ENCODE peak calls at places on chromosomes 16 and 17, in five cellular contexts. D is K562, E is GM12878, B is HepG2, J is H1. O is an unnamed sample.

GRCh38 chr17:61729690-61730268 is 133.5 kb downstream of the BRIP1 start:
- DNase-seq in D (no peak), E (no peak), B (no peak), J (no peak), O (no peak)

GRCh38 chr16:49857423-49858181 is 1.7 kb upstream of the ZNF423 start:
- DNase-seq in D (peak; percentile 83), E (no peak), B (peak; percentile 32), J (peak; percentile 89), O (peak; percentile 85)

GRCh38 chr16:72961115-72961832 is 86.7 kb downstream of the ZFHX3 start:
- DNase-seq in D (peak; percentile 27), E (no peak), B (no peak), J (no peak), O (no peak)

GRCh38 chr17:54860617-54861468 is 39.8 kb upstream of the TOM1L1 start:
- DNase-seq in D (peak; percentile 79), E (no peak), B (no peak), J (no peak), O (no peak)

GRCh38 chr17:65022751-65023421 is 33.7 kb downstream of the GNA13 start:
- DNase-seq in D (no peak), E (peak; percentile 96), B (peak; percentile 15), J (no peak), O (no peak)

GRCh38 chr16:2836646-2837508 is 6.8 kb downstream of the ZG16B start:
- DNase-seq in D (no peak), E (no peak), B (no peak), J (no peak), O (no peak)

GRCh38 chr16:4354512-4355409 is 3.6 kb upstream of the PAM16 start:
- DNase-seq in D (no peak), E (no peak), B (no peak), J (no peak), O (no peak)

GRCh38 chr16:4692460-4693295 is 684 bp upstream of the NUDT16L1 start:
- DNase-seq in D (peak; percentile 48), E (no peak), B (no peak), J (no peak), O (no peak)

GRCh38 chr16:81293909-81294802 is 20.6 kb upstream of the GAN start:
- DNase-seq in D (no peak), E (no peak), B (no peak), J (no peak), O (no peak)

GRCh38 chr16:75695708-75696107 is 5.6 kb downstream of the DUXB start:
- DNase-seq in D (peak; percentile 58), E (no peak), B (peak; percentile 46), J (no peak), O (no peak)

GRCh38 chr17:81517339-81518112 is 4.9 kb upstream of the ACTG1 start:
- DNase-seq in D (no peak), E (peak; percentile 82), B (no peak), J (peak; percentile 56), O (no peak)

GRCh38 chr17:41064301-41064700 is 1.4 kb downstream of the KRTAP2-4 start:
- DNase-seq in D (no peak), E (no peak), B (no peak), J (no peak), O (no peak)

GRCh38 chr16:4696905-4697866 is 3.8 kb downstream of the NUDT16L1 start:
- DNase-seq in D (no peak), E (no peak), B (no peak), J (no peak), O (no peak)

GRCh38 chr17:39996789-39997188 is 16.2 kb downstream of the PSMD3 start:
- DNase-seq in D (peak; percentile 53), E (no peak), B (no peak), J (no peak), O (no peak)

GRCh38 chr17:79832211-79833109 is 6.8 kb downstream of the CBX4 start:
- DNase-seq in D (peak; percentile 64), E (no peak), B (peak; percentile 85), J (peak; percentile 74), O (peak; percentile 58)

GRCh38 chr16:89107209-89107582 is 13.5 kb downstream of the ACSF3 start:
- DNase-seq in D (no peak), E (no peak), B (no peak), J (no peak), O (no peak)

GRCh38 chr17:27352481-27353460 is 58.9 kb downstream of the WSB1 start:
- DNase-seq in D (no peak), E (no peak), B (no peak), J (no peak), O (no peak)

GRCh38 chr17:48389903-48390302 is 40.1 kb downstream of the SKAP1 start:
- DNase-seq in D (no peak), E (no peak), B (no peak), J (no peak), O (no peak)

GRCh38 chr16:78955206-78955605 is 645.3 kb downstream of the MAF start:
- DNase-seq in D (no peak), E (no peak), B (no peak), J (no peak), O (no peak)

GRCh38 chr16:78950768-78951167 is 649.8 kb downstream of the MAF start:
- DNase-seq in D (no peak), E (no peak), B (no peak), J (no peak), O (no peak)

GRCh38 chr16:78957328-78958100 is 643.0 kb downstream of the MAF start:
- DNase-seq in D (no peak), E (no peak), B (no peak), J (no peak), O (no peak)

GRCh38 chr16:78952630-78953029 is 647.9 kb downstream of the MAF start:
- DNase-seq in D (no peak), E (no peak), B (no peak), J (no peak), O (no peak)

DNA sequence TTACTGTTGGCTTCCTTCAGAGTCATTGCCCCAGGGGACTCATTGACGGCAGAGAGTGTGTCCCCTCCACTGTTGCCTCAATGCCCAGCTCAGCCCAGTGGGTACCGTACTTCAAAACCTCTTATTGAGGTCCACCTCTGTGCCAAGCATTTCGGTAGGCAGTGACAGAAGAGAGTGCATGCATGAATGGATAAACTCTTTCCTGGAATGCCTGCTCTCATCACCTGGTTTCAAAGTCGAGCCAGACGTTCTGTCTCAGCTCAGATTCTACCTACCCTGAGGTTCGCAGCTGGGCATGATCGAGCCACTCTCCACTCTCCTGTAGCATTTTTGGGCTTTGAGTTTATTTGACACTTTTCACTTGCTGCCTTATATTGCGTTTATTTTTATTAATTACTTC is 647.0 kb downstream of the MAF start:
- DNase-seq in D (no peak), E (no peak), B (no peak), J (no peak), O (no peak)
- TF ChIP-seq ATF2 in D (no peak), E (no peak), B (no peak), J (no peak), O (no peak)

GRCh38 chr17:73954981-73955380 is 248.5 kb upstream of the RPL38 start:
- DNase-seq in D (no peak), E (no peak), B (no peak), J (no peak), O (no peak)

GRCh38 chr17:73952136-73952497 is 251.4 kb upstream of the RPL38 start:
- DNase-seq in D (no peak), E (no peak), B (no peak), J (no peak), O (no peak)

GRCh38 chr17:73950515-73950914 is 253.0 kb upstream of the RPL38 start:
- DNase-seq in D (peak; percentile 27), E (no peak), B (peak; percentile 21), J (no peak), O (no peak)

GRCh38 chr17:73953206-73954033 is 250.1 kb upstream of the RPL38 start:
- DNase-seq in D (no peak), E (no peak), B (no peak), J (no peak), O (no peak)

GRCh38 chr17:73952498-73953205 is 250.8 kb upstream of the RPL38 start:
- DNase-seq in D (peak; percentile 58), E (no peak), B (no peak), J (peak; percentile 73), O (peak; percentile 65)
- TF ChIP-seq CTCF in D (peak; percentile 12), E (peak; percentile 24), B (peak; percentile 63), J (peak; percentile 57), O (peak; percentile 28)

GRCh38 chr17:3965123-3965800 is 1.0 kb upstream of the ATP2A3 start:
- DNase-seq in D (peak; percentile 66), E (peak; percentile 33), B (no peak), J (peak; percentile 80), O (peak; percentile 78)

GRCh38 chr17:3962217-3963069 is 1.8 kb downstream of the ATP2A3 start:
- DNase-seq in D (no peak), E (no peak), B (no peak), J (no peak), O (no peak)

GRCh38 chr17:3961564-3962047 is 2.6 kb downstream of the ATP2A3 start:
- DNase-seq in D (no peak), E (peak; percentile 63), B (no peak), J (no peak), O (no peak)

GRCh38 chr17:3964203-3965122 is at the start of gene ATP2A3:
- DNase-seq in D (peak; percentile 86), E (no peak), B (no peak), J (peak; percentile 73), O (peak; percentile 52)

GRCh38 chr17:3963214-3964201 is 729 bp downstream of the ATP2A3 start:
- DNase-seq in D (peak; percentile 36), E (no peak), B (no peak), J (peak; percentile 71), O (peak; percentile 54)
- TF ChIP-seq ATF2 in D (no peak), E (no peak), B (no peak), J (no peak), O (no peak)

GRCh38 chr16:29899516-29900101 is at the start of gene SEZ6L2:
- DNase-seq in D (peak; percentile 77), E (no peak), B (peak; percentile 94), J (peak; percentile 95), O (peak; percentile 90)
- TF ChIP-seq CTCF in D (peak; percentile 25), E (no peak), B (peak; percentile 55), J (no peak), O (no peak)

O was measured in WTC11.